ENCODE peak calls at places on chromosomes 4 and X, in seven cellular contexts. One of them, this sample, is unnamed.

GRCh38 chr4:26059391-26060154 is 145.6 kb downstream of the SMIM20 start:
- DNase-seq in GM23338: no peak
- DNase-seq in activated CD4-positive, alpha-beta T cell treated with anti-CD3 and anti-CD28 coated beads for 4 hours: no peak
- DNase-seq in MCF 10A: no peak
- DNase-seq in GM23248: no peak
- DNase-seq in midbrain: no peak
- DNase-seq in CD4-positive, alpha-beta memory T cell: no peak
- DNase-seq in this sample: no peak

GRCh38 chr4:15598644-15599043 is 56.5 kb downstream of the FBXL5 start:
- DNase-seq in GM23338: no peak
- DNase-seq in activated CD4-positive, alpha-beta T cell treated with anti-CD3 and anti-CD28 coated beads for 4 hours: no peak
- DNase-seq in MCF 10A: peak; percentile 17
- DNase-seq in GM23248: peak; percentile 5
- DNase-seq in midbrain: no peak
- DNase-seq in CD4-positive, alpha-beta memory T cell: no peak
- DNase-seq in this sample: no peak

GRCh38 chr4:173529505-173530325 is at the start of gene HAND2:
- DNase-seq in GM23338: peak; percentile 69
- DNase-seq in activated CD4-positive, alpha-beta T cell treated with anti-CD3 and anti-CD28 coated beads for 4 hours: no peak
- DNase-seq in MCF 10A: no peak
- DNase-seq in GM23248: peak; percentile 97
- DNase-seq in midbrain: no peak
- DNase-seq in CD4-positive, alpha-beta memory T cell: no peak
- DNase-seq in this sample: peak; percentile 50

GRCh38 chrX:150200820-150201287 is 162.3 kb upstream of the MAMLD1 start:
- DNase-seq in GM23338: no peak
- DNase-seq in activated CD4-positive, alpha-beta T cell treated with anti-CD3 and anti-CD28 coated beads for 4 hours: peak; percentile 15
- DNase-seq in MCF 10A: peak; percentile 100
- DNase-seq in GM23248: peak; percentile 97
- DNase-seq in midbrain: no peak
- DNase-seq in CD4-positive, alpha-beta memory T cell: no peak
- DNase-seq in this sample: peak; percentile 100

GRCh38 chr4:3780347-3781171 is 14.4 kb downstream of the ADRA2C start:
- DNase-seq in GM23338: no peak
- DNase-seq in activated CD4-positive, alpha-beta T cell treated with anti-CD3 and anti-CD28 coated beads for 4 hours: no peak
- DNase-seq in MCF 10A: no peak
- DNase-seq in GM23248: no peak
- DNase-seq in midbrain: no peak
- DNase-seq in CD4-positive, alpha-beta memory T cell: no peak
- DNase-seq in this sample: no peak

GRCh38 chr4:23423540-23423939 is 466.3 kb downstream of the PPARGC1A start:
- DNase-seq in GM23338: peak; percentile 2
- DNase-seq in activated CD4-positive, alpha-beta T cell treated with anti-CD3 and anti-CD28 coated beads for 4 hours: no peak
- DNase-seq in MCF 10A: no peak
- DNase-seq in GM23248: no peak
- DNase-seq in midbrain: no peak
- DNase-seq in CD4-positive, alpha-beta memory T cell: no peak
- DNase-seq in this sample: no peak

GRCh38 chr4:143700420-143701352 is at the start of gene FREM3:
- DNase-seq in GM23338: peak; percentile 72
- DNase-seq in activated CD4-positive, alpha-beta T cell treated with anti-CD3 and anti-CD28 coated beads for 4 hours: no peak
- DNase-seq in MCF 10A: peak; percentile 31
- DNase-seq in GM23248: peak; percentile 17
- DNase-seq in midbrain: no peak
- DNase-seq in CD4-positive, alpha-beta memory T cell: no peak
- DNase-seq in this sample: no peak

GRCh38 chr4:1234811-1235292 is 14.1 kb downstream of the CTBP1 start:
- DNase-seq in GM23338: peak; percentile 0
- DNase-seq in activated CD4-positive, alpha-beta T cell treated with anti-CD3 and anti-CD28 coated beads for 4 hours: no peak
- DNase-seq in MCF 10A: no peak
- DNase-seq in GM23248: no peak
- DNase-seq in midbrain: no peak
- DNase-seq in CD4-positive, alpha-beta memory T cell: no peak
- DNase-seq in this sample: no peak

GRCh38 chrX:68114573-68115199 is 318.6 kb downstream of the OPHN1 start:
- DNase-seq in GM23338: no peak
- DNase-seq in activated CD4-positive, alpha-beta T cell treated with anti-CD3 and anti-CD28 coated beads for 4 hours: no peak
- DNase-seq in MCF 10A: peak; percentile 47
- DNase-seq in GM23248: peak; percentile 58
- DNase-seq in midbrain: no peak
- DNase-seq in CD4-positive, alpha-beta memory T cell: no peak
- DNase-seq in this sample: peak; percentile 46

GRCh38 chr4:120723986-120724385 is 198.5 kb downstream of the PRDM5 start:
- DNase-seq in GM23338: no peak
- DNase-seq in activated CD4-positive, alpha-beta T cell treated with anti-CD3 and anti-CD28 coated beads for 4 hours: no peak
- DNase-seq in MCF 10A: no peak
- DNase-seq in GM23248: no peak
- DNase-seq in midbrain: no peak
- DNase-seq in CD4-positive, alpha-beta memory T cell: no peak
- DNase-seq in this sample: no peak

GRCh38 chrX:2500681-2501151 is at the start of the genes DHRSX and ZBED1:
- DNase-seq in GM23338: no peak
- DNase-seq in activated CD4-positive, alpha-beta T cell treated with anti-CD3 and anti-CD28 coated beads for 4 hours: peak; percentile 43
- DNase-seq in MCF 10A: peak; percentile 20
- DNase-seq in GM23248: peak; percentile 73
- DNase-seq in midbrain: no peak
- DNase-seq in CD4-positive, alpha-beta memory T cell: peak; percentile 49
- DNase-seq in this sample: peak; percentile 21

GRCh38 chr4:700587-701264 is 4.9 kb upstream of the PCGF3 start:
- DNase-seq in GM23338: peak; percentile 36
- DNase-seq in activated CD4-positive, alpha-beta T cell treated with anti-CD3 and anti-CD28 coated beads for 4 hours: no peak
- DNase-seq in MCF 10A: no peak
- DNase-seq in GM23248: no peak
- DNase-seq in midbrain: no peak
- DNase-seq in CD4-positive, alpha-beta memory T cell: no peak
- DNase-seq in this sample: no peak

GRCh38 chr4:26410385-26411293 is 79.6 kb downstream of the CCKAR start:
- DNase-seq in GM23338: peak; percentile 65
- DNase-seq in activated CD4-positive, alpha-beta T cell treated with anti-CD3 and anti-CD28 coated beads for 4 hours: no peak
- DNase-seq in MCF 10A: peak; percentile 63
- DNase-seq in GM23248: peak; percentile 64
- DNase-seq in midbrain: peak; percentile 83
- DNase-seq in CD4-positive, alpha-beta memory T cell: peak; percentile 63
- DNase-seq in this sample: peak; percentile 72

GRCh38 chrX:40096395-40097091 is 1.2 kb downstream of the BCOR start:
- DNase-seq in GM23338: no peak
- DNase-seq in activated CD4-positive, alpha-beta T cell treated with anti-CD3 and anti-CD28 coated beads for 4 hours: peak; percentile 74
- DNase-seq in MCF 10A: peak; percentile 31
- DNase-seq in GM23248: peak; percentile 64
- DNase-seq in midbrain: peak; percentile 21
- DNase-seq in CD4-positive, alpha-beta memory T cell: peak; percentile 65
- DNase-seq in this sample: peak; percentile 53

GRCh38 chrX:110015027-110015426 is 12.1 kb downstream of the TMEM164 start:
- DNase-seq in GM23338: no peak
- DNase-seq in activated CD4-positive, alpha-beta T cell treated with anti-CD3 and anti-CD28 coated beads for 4 hours: no peak
- DNase-seq in MCF 10A: no peak
- DNase-seq in GM23248: no peak
- DNase-seq in midbrain: no peak
- DNase-seq in CD4-positive, alpha-beta memory T cell: no peak
- DNase-seq in this sample: peak; percentile 56

This sample was measured in M059J.